ENCODE peak calls at places on chromosomes 5 and 9, in six cellular contexts. R is transverse colon, F is cardiac muscle cell, Q is kidney, N is heart left ventricle, M is endodermal cell. D is an unnamed sample.

GRCh38 chr5:61866930-61867329 is 439.1 kb upstream of the KIF2A start:
- DNase-seq in R (no peak), F (no peak), Q (no peak), N (no peak), M (no peak), D (no peak)

GRCh38 chr5:107968465-107968864 is 297.7 kb upstream of the EFNA5 start:
- DNase-seq in R (no peak), F (no peak), Q (no peak), N (no peak), M (no peak), D (no peak)

GRCh38 chr9:4289411-4290380 is 10.2 kb downstream of the GLIS3 start:
- DNase-seq in R (no peak), F (no peak), Q (no peak), N (no peak), M (no peak), D (no peak)

GRCh38 chr5:34452170-34452828 is 203.8 kb upstream of the RAI14 start:
- DNase-seq in R (no peak), F (peak; percentile 31), Q (no peak), N (no peak), M (peak; percentile 48), D (no peak)

GRCh38 chr5:1800470-1801060 is 642 bp upstream of the NDUFS6 start:
- DNase-seq in R (peak; percentile 32), F (peak; percentile 20), Q (no peak), N (no peak), M (no peak), D (no peak)

GRCh38 chr5:102453716-102454115 is 45.1 kb downstream of the SLCO6A1 start:
- DNase-seq in R (no peak), F (no peak), Q (no peak), N (no peak), M (no peak), D (no peak)

GRCh38 chr5:112228672-112229071 is 190.4 kb downstream of the EPB41L4A start:
- DNase-seq in R (peak; percentile 88), F (peak; percentile 88), Q (peak; percentile 96), N (peak; percentile 83), M (peak; percentile 64), D (peak; percentile 95)

GRCh38 chr9:137630684-137631083 is 11.9 kb downstream of the EHMT1 start:
- DNase-seq in R (no peak), F (no peak), Q (no peak), N (no peak), M (no peak), D (no peak)

GRCh38 chr5:87053134-87053533 is 214.5 kb upstream of the RASA1 start:
- DNase-seq in R (no peak), F (no peak), Q (no peak), N (no peak), M (no peak), D (no peak)

GRCh38 chr5:107058239-107058638 is 612.5 kb downstream of the EFNA5 start:
- DNase-seq in R (no peak), F (no peak), Q (no peak), N (no peak), M (no peak), D (no peak)

GRCh38 chr5:87722286-87722685 is 309.6 kb upstream of the CCNH start:
- DNase-seq in R (no peak), F (no peak), Q (no peak), N (no peak), M (no peak), D (no peak)

GRCh38 chr9:134863941-134864820 is 16.4 kb upstream of the FCN2 start:
- DNase-seq in R (no peak), F (no peak), Q (peak; percentile 59), N (no peak), M (peak; percentile 38), D (no peak)

GRCh38 chr9:74379718-74380117 is 117.4 kb upstream of the RORB start:
- DNase-seq in R (no peak), F (peak; percentile 73), Q (no peak), N (no peak), M (peak; percentile 85), D (peak; percentile 27)

GRCh38 chr5:149860801-149861322 is 83.7 kb downstream of the PDE6A start:
- DNase-seq in R (no peak), F (no peak), Q (no peak), N (no peak), M (no peak), D (no peak)

GRCh38 chr9:99782962-99783718 is 38.5 kb upstream of the NR4A3 start:
- DNase-seq in R (no peak), F (no peak), Q (no peak), N (no peak), M (no peak), D (no peak)

GRCh38 chr9:94553029-94553938 is 1.6 kb upstream of the PCAT7 start:
- DNase-seq in R (peak; percentile 77), F (peak; percentile 18), Q (no peak), N (no peak), M (peak; percentile 78), D (peak; percentile 76)

GRCh38 chr5:173397531-173397930 is 69.3 kb upstream of the STC2 start:
- DNase-seq in R (no peak), F (no peak), Q (no peak), N (no peak), M (no peak), D (no peak)

GRCh38 chr5:44454002-44454401 is 64.8 kb upstream of the FGF10 start:
- DNase-seq in R (no peak), F (no peak), Q (no peak), N (no peak), M (peak; percentile 69), D (no peak)

GRCh38 chr9:25724424-25724823 is 46.2 kb upstream of the TUSC1 start:
- DNase-seq in R (no peak), F (no peak), Q (no peak), N (no peak), M (no peak), D (no peak)

GRCh38 chr9:108746864-108747263 is 108.9 kb downstream of the ACTL7B start:
- DNase-seq in R (no peak), F (no peak), Q (no peak), N (no peak), M (no peak), D (no peak)

GRCh38 chr9:83062011-83062652 is 810 bp downstream of the RASEF start:
- DNase-seq in R (peak; percentile 64), F (peak; percentile 10), Q (peak; percentile 77), N (no peak), M (peak; percentile 85), D (peak; percentile 80)

DNA sequence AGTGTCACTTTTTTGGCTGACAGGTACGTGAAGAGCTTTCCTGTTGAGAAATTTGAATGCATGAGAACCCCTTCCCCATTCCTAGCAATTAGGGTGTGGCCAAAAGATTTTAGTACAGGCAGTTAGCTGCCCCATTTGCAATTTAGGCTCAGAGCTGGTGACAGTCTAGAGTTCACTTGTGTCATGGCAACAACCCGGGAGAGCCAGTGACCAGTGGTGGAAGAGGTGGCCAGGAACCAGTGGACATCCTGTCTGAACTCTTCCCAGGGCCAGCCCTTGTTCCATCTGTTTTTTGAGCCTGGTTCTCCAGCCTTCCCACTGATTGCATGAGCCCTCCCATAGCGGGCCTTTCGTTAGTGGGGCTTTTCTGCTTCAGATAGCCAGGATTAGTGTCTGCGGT is 2.5 kb upstream of the NEUROG1 start:
- DNase-seq in R (no peak), F (no peak), Q (no peak), N (no peak), M (peak; percentile 18), D (no peak)
- H3K4me3 ChIP-seq in R (no peak overlapping the region), F (no peak overlapping the region), Q (no peak overlapping the region), N (no peak overlapping the region), M (no peak overlapping the region), D (no peak overlapping the region)

GRCh38 chr9:128983536-128983935 is 36.0 kb downstream of the NUP188 start:
- DNase-seq in R (no peak), F (no peak), Q (no peak), N (no peak), M (no peak), D (no peak)

GRCh38 chr9:128992995-128993394 is 35.1 kb downstream of the SH3GLB2 start:
- DNase-seq in R (no peak), F (peak; percentile 26), Q (peak; percentile 30), N (no peak), M (peak; percentile 70), D (peak; percentile 51)

GRCh38 chr9:128986671-128987070 is 39.2 kb downstream of the NUP188 start:
- DNase-seq in R (no peak), F (no peak), Q (no peak), N (no peak), M (no peak), D (no peak)

DNA sequence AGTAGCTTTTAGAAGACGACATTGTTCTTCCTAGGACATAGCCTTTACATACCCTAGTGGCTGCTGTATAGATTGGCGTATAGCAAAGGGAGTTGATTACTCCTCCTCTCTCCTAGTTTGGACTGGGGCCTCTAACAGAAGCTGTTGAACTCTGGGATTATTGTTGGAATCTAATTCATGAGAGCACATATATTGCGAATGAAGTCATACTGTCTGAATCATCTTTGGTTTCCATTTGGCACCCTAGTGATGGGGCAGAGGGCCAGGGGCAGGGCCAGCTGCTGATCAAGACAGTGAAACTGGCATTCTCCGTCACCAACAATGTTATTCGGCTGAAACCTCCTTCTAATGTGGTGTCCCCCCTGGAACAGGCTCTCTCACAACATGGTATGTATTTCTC is 40.3 kb downstream of the NUP188 start:
- DNase-seq in R (no peak), F (no peak), Q (no peak), N (no peak), M (no peak), D (no peak)
- TF ChIP-seq CTCF in R (no peak), F (no peak), Q (no peak), N (no peak), M (no peak), D (no peak)

GRCh38 chr5:139657363-139658321 is 9.5 kb downstream of the CXXC5 start:
- DNase-seq in R (no peak), F (no peak), Q (peak; percentile 74), N (no peak), M (no peak), D (no peak)

GRCh38 chr5:139654875-139655491 is 6.8 kb downstream of the CXXC5 start:
- DNase-seq in R (no peak), F (peak; percentile 69), Q (peak; percentile 66), N (no peak), M (no peak), D (peak; percentile 66)

GRCh38 chr5:139653616-139654015 is 5.5 kb downstream of the CXXC5 start:
- DNase-seq in R (no peak), F (no peak), Q (peak; percentile 56), N (peak; percentile 42), M (peak; percentile 70), D (no peak)

GRCh38 chr5:139654464-139654863 is 6.3 kb downstream of the CXXC5 start:
- DNase-seq in R (no peak), F (no peak), Q (no peak), N (no peak), M (no peak), D (no peak)

DNA sequence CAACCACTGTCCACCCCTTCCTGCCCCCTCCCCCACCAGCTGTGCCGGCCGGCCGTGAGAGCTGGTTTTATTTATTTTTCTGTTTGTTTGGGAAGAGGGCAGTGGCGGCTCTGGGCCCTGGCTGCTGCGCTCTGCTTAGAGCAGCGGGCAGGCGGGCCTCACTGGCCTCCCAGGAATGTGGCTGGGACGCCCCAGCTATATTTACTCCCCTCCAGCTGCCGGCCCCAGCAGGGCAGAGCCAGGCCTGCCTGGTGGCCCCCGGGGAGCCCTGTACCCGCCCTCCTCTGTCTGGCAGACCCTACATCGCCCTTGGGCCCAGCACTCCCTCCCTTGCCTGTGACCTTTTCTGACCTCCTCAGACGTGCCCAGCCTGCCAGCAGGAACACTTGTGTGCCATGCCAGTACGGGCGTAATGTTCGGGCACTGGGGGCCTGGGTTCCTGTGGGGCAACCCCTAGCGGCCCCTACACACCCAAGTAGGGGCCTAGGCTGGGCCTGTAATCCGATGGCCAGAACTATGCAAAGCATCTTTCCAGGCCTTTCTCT is 7.7 kb downstream of the CXXC5 start:
- DNase-seq in R (no peak), F (peak; percentile 80), Q (peak; percentile 91), N (peak; percentile 85), M (no peak), D (peak; percentile 85)
- H3K27ac ChIP-seq in R (peak overlapping the region; percentile 93), F (peak overlapping the region; percentile 99), Q (peak overlapping the region; percentile 89), N (peak overlapping the region; percentile 98), M (peak overlapping the region; percentile 83), D (peak overlapping the region; percentile 95)

GRCh38 chr9:89952401-89952800 is 347.6 kb downstream of the GADD45G start:
- DNase-seq in R (no peak), F (no peak), Q (no peak), N (no peak), M (no peak), D (no peak)
- H3K4me3 ChIP-seq in R (no peak overlapping the region), F (no peak overlapping the region), Q (no peak overlapping the region), N (no peak overlapping the region), M (no peak overlapping the region), D (no peak overlapping the region)